ENCODE peak calls at places on chromosome 21, in ten cellular contexts. D is GM12891, K is suprapubic skin, F is HL-60, Y is breast epithelium, G is esophagus muscularis mucosa, J is GM12878, Q is prostate gland, X is spleen, V is Panc1. L is an unnamed sample.

GRCh38 chr21:37866027-37866426 is 50.2 kb downstream of the KCNJ6 start:
- DNase-seq in Q (no peak), F (peak; percentile 88), Y (no peak), V (no peak), G (no peak), D (no peak), K (no peak), X (no peak), J (no peak), L (no peak)

GRCh38 chr21:42039911-42040351 is 29.8 kb upstream of the ZBTB21 start:
- DNase-seq in V (no peak), D (no peak), J (no peak), Q (no peak), F (no peak), G (no peak), K (no peak), Y (no peak), X (peak; percentile 67), L (no peak)

GRCh38 chr21:35138665-35139381 is 89.7 kb upstream of the RUNX1 start:
- DNase-seq in G (no peak), J (no peak), K (no peak), X (no peak), F (no peak), Q (no peak), Y (no peak), V (no peak), D (peak; percentile 23), L (no peak)

GRCh38 chr21:28333455-28334108 is 659.1 kb downstream of the LTN1 start:
- DNase-seq in G (no peak), J (no peak), V (no peak), Y (no peak), Q (no peak), D (no peak), F (no peak), K (no peak), X (no peak), L (no peak)

GRCh38 chr21:23644768-23645167 is 1962.5 kb downstream of the MRPL39 start:
- DNase-seq in D (no peak), Q (no peak), J (no peak), V (no peak), G (no peak), Y (no peak), F (no peak), X (no peak), K (no peak), L (no peak)

GRCh38 chr21:30733026-30733425 is 14.0 kb downstream of the KRTAP21-2 start:
- DNase-seq in D (no peak), F (no peak), G (no peak), J (no peak), X (no peak), V (no peak), K (no peak), Q (no peak), Y (no peak), L (no peak)

GRCh38 chr21:28132713-28133112 is 860.0 kb downstream of the LTN1 start:
- DNase-seq in G (no peak), Q (no peak), F (no peak), X (no peak), Y (no peak), V (no peak), J (no peak), D (no peak), K (no peak), L (no peak)

GRCh38 chr21:26715878-26716506 is 129.2 kb downstream of the ADAMTS1 start:
- DNase-seq in D (peak; percentile 8), F (peak; percentile 3), V (no peak), Q (peak; percentile 8), Y (no peak), J (no peak), X (no peak), K (no peak), G (no peak), L (peak; percentile 3)

GRCh38 chr21:41582298-41582840 is 74.4 kb upstream of the TMPRSS2 start:
- DNase-seq in J (no peak), G (no peak), V (no peak), K (peak; percentile 16), Q (no peak), Y (no peak), F (no peak), D (no peak), X (no peak), L (no peak)

GRCh38 chr21:27158967-27159366 is 192.1 kb upstream of the ADAMTS5 start:
- DNase-seq in X (no peak), G (no peak), Q (no peak), V (no peak), J (no peak), D (no peak), K (no peak), F (no peak), Y (no peak), L (no peak)

GRCh38 chr21:29340228-29340627 is 41.5 kb downstream of the BACH1 start:
- DNase-seq in X (no peak), J (no peak), D (no peak), K (no peak), Y (no peak), V (no peak), G (no peak), Q (no peak), F (no peak), L (no peak)

GRCh38 chr21:43741425-43742096 is 22.6 kb downstream of the PDXK start:
- DNase-seq in D (no peak), Q (no peak), J (no peak), V (no peak), G (no peak), X (no peak), F (no peak), Y (no peak), K (no peak), L (no peak)

GRCh38 chr21:43885721-43886120 is 20.7 kb downstream of the AGPAT3 start:
- DNase-seq in D (no peak), F (no peak), Y (no peak), V (no peak), X (peak; percentile 49), K (no peak), J (no peak), G (no peak), Q (no peak), L (no peak)

GRCh38 chr21:23694396-23694795 is 1912.9 kb downstream of the MRPL39 start:
- DNase-seq in K (no peak), D (no peak), V (no peak), Q (no peak), J (no peak), F (no peak), X (no peak), Y (no peak), G (no peak), L (no peak)

GRCh38 chr21:37073417-37074194 is 552 bp downstream of the TTC3 start:
- DNase-seq in Y (peak; percentile 55), F (peak; percentile 32), V (no peak), Q (peak; percentile 47), G (no peak), J (no peak), K (peak; percentile 85), D (peak; percentile 27), X (peak; percentile 94), L (no peak)

GRCh38 chr21:31873275-31873695 is 465 bp downstream of the HUNK start:
- DNase-seq in J (no peak), G (no peak), V (no peak), D (no peak), F (no peak), K (no peak), X (peak; percentile 70), Y (no peak), Q (peak; percentile 5), L (peak; percentile 20)

GRCh38 chr21:14900611-14901010 is 164.2 kb downstream of the NRIP1 start:
- DNase-seq in Y (no peak), G (no peak), X (no peak), F (no peak), J (no peak), V (no peak), D (no peak), Q (no peak), K (no peak), L (no peak)
- TF ChIP-seq POLR2AphosphoS5 in Y (no peak), G (no peak), X (no peak), F (no peak), J (no peak), V (no peak), D (no peak), Q (no peak), K (no peak), L (no peak)

GRCh38 chr21:39094847-39095525 is 88.3 kb downstream of the PSMG1 start:
- DNase-seq in Y (no peak), D (no peak), V (no peak), K (no peak), Q (no peak), X (no peak), F (no peak), G (no peak), J (no peak), L (no peak)
- TF ChIP-seq POLR2AphosphoS5 in Y (no peak), D (no peak), V (no peak), K (no peak), Q (no peak), X (no peak), F (no peak), G (no peak), J (no peak), L (no peak)

GRCh38 chr21:16530656-16531055 is 800.9 kb downstream of the USP25 start:
- DNase-seq in V (no peak), K (no peak), J (no peak), D (no peak), Y (no peak), G (no peak), Q (no peak), F (no peak), X (no peak), L (no peak)
- TF ChIP-seq POLR2AphosphoS5 in V (no peak), K (no peak), J (no peak), D (no peak), Y (no peak), G (no peak), Q (no peak), F (no peak), X (no peak), L (no peak)

GRCh38 chr21:46096997-46097825 is 701 bp upstream of the COL6A2 start:
- DNase-seq in Y (peak; percentile 52), X (peak; percentile 70), F (no peak), K (no peak), J (no peak), V (no peak), D (no peak), G (peak; percentile 91), Q (peak; percentile 3), L (peak; percentile 19)

GRCh38 chr21:46098303-46099141 is 610 bp downstream of the COL6A2 start:
- DNase-seq in G (peak; percentile 66), V (no peak), F (no peak), J (no peak), Q (peak; percentile 2), K (peak; percentile 77), D (peak; percentile 26), X (peak; percentile 74), Y (peak; percentile 50), L (peak; percentile 11)

GRCh38 chr21:46099476-46099875 is 1.6 kb downstream of the COL6A2 start:
- DNase-seq in K (peak; percentile 78), J (no peak), Y (no peak), D (peak; percentile 10), V (no peak), G (peak; percentile 91), X (peak; percentile 75), Q (peak; percentile 3), F (no peak), L (no peak)

GRCh38 chr21:46096596-46096981 is 1.3 kb upstream of the COL6A2 start:
- DNase-seq in D (no peak), G (peak; percentile 92), K (no peak), J (no peak), V (no peak), F (no peak), Q (no peak), X (no peak), Y (no peak), L (no peak)

GRCh38 chr21:46097826-46098286 is at the start of gene COL6A2:
- DNase-seq in G (peak; percentile 92), Y (peak; percentile 60), Q (peak; percentile 25), F (no peak), X (peak; percentile 83), K (peak; percentile 81), J (no peak), D (peak; percentile 44), V (no peak), L (peak; percentile 30)
- TF ChIP-seq POLR2AphosphoS5 in G (peak; percentile 96), Y (no peak), Q (no peak), F (no peak), X (peak; percentile 76), K (no peak), J (no peak), D (no peak), V (no peak), L (no peak)